ENCODE peak calls at places on chromosomes 2 and 18, in eight cellular contexts. U is transverse colon, F is A673, Y is pancreas, O is A549, J is right lobe of liver, N is Peyer's patch, Z is stomach. Q is an unnamed sample.

GRCh38 chr2:191965733-191966132 is 118.8 kb upstream of the CAVIN2 start:
- DNase-seq in U (no peak), Z (no peak), N (no peak), O (no peak), J (no peak), F (no peak), Y (no peak), Q (no peak)

GRCh38 chr2:122136071-122136470 is 380.6 kb downstream of the TSN start:
- DNase-seq in U (no peak), N (no peak), O (peak), Y (no peak), J (no peak), Z (no peak), F (peak), Q (no peak)

GRCh38 chr2:159399716-159400525 is 113.4 kb upstream of the WDSUB1 start:
- DNase-seq in Y (no peak), F (peak), Z (no peak), O (peak), U (no peak), J (no peak), N (no peak), Q (no peak)

GRCh38 chr18:77262655-77263470 is 13.2 kb downstream of the GALR1 start:
- DNase-seq in J (no peak), F (no peak), Z (no peak), O (peak), Y (no peak), N (no peak), U (no peak), Q (no peak)

GRCh38 chr2:177625744-177626655 is 233.4 kb downstream of the AGPS start:
- DNase-seq in U (no peak), F (no peak), Y (no peak), N (no peak), J (no peak), O (peak), Z (no peak), Q (no peak)

GRCh38 chr18:79939096-79939495 is 12.4 kb downstream of the SLC66A2 start:
- DNase-seq in O (no peak), Z (no peak), J (no peak), N (no peak), U (peak), Y (no peak), F (no peak), Q (no peak)

GRCh38 chr2:126793885-126794613 is 104.6 kb upstream of the TEX51 start:
- DNase-seq in F (no peak), J (no peak), N (peak), Z (peak), O (no peak), Y (no peak), U (no peak), Q (peak)

GRCh38 chr2:240435955-240436625 is 627 bp downstream of the GPC1 start:
- DNase-seq in O (no peak), J (peak), N (no peak), F (peak), Y (peak), U (no peak), Z (no peak), Q (peak)

GRCh38 chr2:35463805-35464596 is 891.6 kb upstream of the CRIM1 start:
- DNase-seq in Z (no peak), U (no peak), O (no peak), F (no peak), Y (no peak), N (no peak), J (no peak), Q (no peak)

GRCh38 chr2:123500988-123501387 is 524.1 kb upstream of the CNTNAP5 start:
- DNase-seq in Y (no peak), O (no peak), U (no peak), J (no peak), Z (no peak), F (no peak), N (no peak), Q (no peak)

GRCh38 chr2:75640621-75641121 is 5.9 kb upstream of the MRPL19 start:
- DNase-seq in J (peak), U (peak), O (peak), Z (peak), N (peak), Y (peak), F (peak), Q (peak)

GRCh38 chr2:6554403-6554802 is 311.3 kb downstream of the CMPK2 start:
- DNase-seq in Z (no peak), F (peak), O (no peak), U (no peak), N (no peak), Y (no peak), J (no peak), Q (no peak)

GRCh38 chr2:239193925-239194687 is 206.7 kb downstream of the HDAC4 start:
- DNase-seq in O (peak), J (no peak), Z (peak), U (no peak), N (no peak), Y (no peak), F (no peak), Q (peak)

GRCh38 chr18:54260376-54261072 is 8.8 kb upstream of the POLI start:
- DNase-seq in Y (no peak), O (no peak), U (no peak), Z (no peak), J (no peak), F (no peak), N (no peak), Q (no peak)

GRCh38 chr2:63078852-63079606 is 28.4 kb downstream of the OTX1 start:
- DNase-seq in J (no peak), Z (no peak), U (no peak), F (peak), Y (no peak), N (no peak), O (peak), Q (no peak)

GRCh38 chr18:43932140-43932539 is 654.9 kb upstream of the SYT4 start:
- DNase-seq in J (no peak), O (no peak), N (no peak), F (no peak), Z (no peak), Y (no peak), U (no peak), Q (no peak)

GRCh38 chr2:54881759-54882158 is 158.3 kb downstream of the EML6 start:
- DNase-seq in Z (no peak), Y (no peak), F (no peak), N (no peak), U (no peak), O (no peak), J (no peak), Q (no peak)

GRCh38 chr2:43311276-43311675 is 84.9 kb upstream of the ZFP36L2 start:
- DNase-seq in F (no peak), U (no peak), N (no peak), Z (no peak), Y (no peak), J (no peak), O (peak), Q (no peak)

GRCh38 chr2:85096616-85097015 is 36.6 kb upstream of the TCF7L1 start:
- DNase-seq in F (no peak), N (no peak), U (no peak), O (no peak), Y (no peak), Z (no peak), J (no peak), Q (no peak)

GRCh38 chr2:28630341-28630740 is 121.3 kb upstream of the PPP1CB start:
- DNase-seq in N (no peak), O (no peak), U (no peak), Y (no peak), Z (no peak), J (no peak), F (no peak), Q (peak)

GRCh38 chr2:109433486-109433885 is 180.3 kb downstream of the SEPTIN10 start:
- DNase-seq in Y (no peak), F (no peak), O (no peak), J (no peak), N (no peak), U (no peak), Z (no peak), Q (peak)

GRCh38 chr2:234669611-234670010 is 172.7 kb upstream of the ARL4C start:
- DNase-seq in U (no peak), Z (no peak), O (no peak), J (no peak), N (no peak), F (no peak), Y (no peak), Q (no peak)

GRCh38 chr2:12304494-12305228 is 412.1 kb upstream of the TRIB2 start:
- DNase-seq in O (no peak), F (peak), Z (no peak), Y (no peak), N (no peak), U (peak), J (no peak), Q (no peak)

GRCh38 chr2:39119732-39120520 is 925 bp downstream of the SOS1 start:
- DNase-seq in J (peak), Y (peak), F (peak), U (peak), Z (peak), N (peak), O (peak), Q (peak)

GRCh38 chr2:191740016-191740419 is 62.1 kb downstream of the NABP1 start:
- DNase-seq in O (peak), F (no peak), U (no peak), J (no peak), Y (no peak), Z (no peak), N (no peak), Q (no peak)

GRCh38 chr2:175883586-175884194 is 118.4 kb downstream of the LNPK start:
- DNase-seq in F (no peak), N (no peak), U (no peak), Z (no peak), O (no peak), J (no peak), Y (no peak), Q (no peak)

GRCh38 chr2:88690591-88691338 is 708 bp upstream of the RPIA start:
- DNase-seq in Z (peak), J (peak), Y (peak), U (peak), O (peak), N (peak), F (peak), Q (peak)

GRCh38 chr18:76405761-76406356 is 89.2 kb downstream of the ZNF516 start:
- DNase-seq in O (peak), N (peak), Y (no peak), J (no peak), Z (peak), U (peak), F (peak), Q (no peak)

GRCh38 chr2:54497738-54498680 is 41.9 kb downstream of the SPTBN1 start:
- DNase-seq in O (peak), Y (no peak), F (peak), Z (no peak), J (no peak), N (peak), U (no peak), Q (no peak)

GRCh38 chr18:51563401-51563800 is 365.9 kb upstream of the MEX3C start:
- DNase-seq in F (peak), Z (no peak), O (no peak), N (no peak), J (no peak), U (no peak), Y (no peak), Q (no peak)

DNA sequence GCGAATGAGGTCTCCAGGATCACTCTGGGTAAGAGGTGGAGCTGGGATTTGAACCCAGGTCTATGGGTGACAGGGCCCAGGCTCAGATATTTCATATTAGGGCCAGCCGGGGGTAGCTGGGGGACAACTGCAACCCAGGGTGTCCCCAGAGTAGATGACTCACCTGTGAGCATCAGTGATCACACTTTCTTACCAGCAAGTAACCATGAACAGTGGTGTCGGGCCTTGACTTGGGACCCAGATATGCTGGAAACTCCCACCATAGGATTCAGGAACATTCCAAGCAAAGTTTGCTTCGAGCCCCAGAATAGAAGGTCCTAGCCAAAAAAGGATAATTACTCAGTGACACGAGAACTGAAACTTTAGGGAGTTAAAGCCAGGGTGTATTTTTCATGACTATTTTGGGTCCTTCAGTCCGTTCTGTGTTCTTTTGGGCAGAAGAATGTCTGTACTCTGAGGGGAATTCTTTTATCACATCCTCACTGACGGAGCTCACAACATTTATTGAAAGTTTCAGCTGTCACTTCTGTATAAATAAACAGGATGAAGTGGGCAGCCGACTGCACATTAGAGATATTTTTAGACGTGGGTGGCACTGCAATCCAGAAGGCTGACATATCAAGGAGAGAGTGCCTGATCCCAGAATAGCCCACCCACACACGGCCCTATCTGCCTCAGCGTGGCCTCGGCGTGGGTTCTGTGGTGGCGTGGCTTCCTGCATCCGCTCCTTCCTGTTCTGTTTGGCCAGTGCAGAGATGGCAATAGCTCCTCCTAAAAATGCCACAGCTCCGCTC is 45.6 kb downstream of the RAMP1 start:
- DNase-seq in J (peak), N (peak), Y (no peak), Z (no peak), O (no peak), U (peak), F (no peak), Q (peak)
- H3K4me3 ChIP-seq in J (no peak), N (no peak), Y (no peak), Z (no peak), O (no peak), U (no peak), F (no peak), Q (no peak)

GRCh38 chr18:23958036-23958435 is 56.5 kb upstream of the TTC39C start:
- DNase-seq in J (peak), U (peak), Y (no peak), N (peak), F (no peak), O (no peak), Z (peak), Q (no peak)
- TF ChIP-seq CTCF in J (no peak), U (no peak), Y (no peak), N (no peak), F (no peak), O (no peak), Z (no peak), Q (no peak)

GRCh38 chr2:193527146-193527545 is 1332.4 kb upstream of the TMEFF2 start:
- DNase-seq in O (no peak), Y (no peak), Z (no peak), N (no peak), J (no peak), U (no peak), F (no peak), Q (no peak)

GRCh38 chr2:193528458-193528857 is 1333.7 kb upstream of the TMEFF2 start:
- DNase-seq in Z (no peak), N (no peak), U (no peak), F (no peak), O (no peak), Y (no peak), J (no peak), Q (no peak)

GRCh38 chr2:193521523-193521922 is 1326.8 kb upstream of the TMEFF2 start:
- DNase-seq in U (no peak), O (no peak), Y (no peak), J (no peak), F (no peak), Z (no peak), N (no peak), Q (no peak)

GRCh38 chr2:193520709-193521458 is 1326.2 kb upstream of the TMEFF2 start:
- DNase-seq in Y (no peak), F (no peak), J (no peak), Z (no peak), O (no peak), N (no peak), U (no peak), Q (no peak)

DNA sequence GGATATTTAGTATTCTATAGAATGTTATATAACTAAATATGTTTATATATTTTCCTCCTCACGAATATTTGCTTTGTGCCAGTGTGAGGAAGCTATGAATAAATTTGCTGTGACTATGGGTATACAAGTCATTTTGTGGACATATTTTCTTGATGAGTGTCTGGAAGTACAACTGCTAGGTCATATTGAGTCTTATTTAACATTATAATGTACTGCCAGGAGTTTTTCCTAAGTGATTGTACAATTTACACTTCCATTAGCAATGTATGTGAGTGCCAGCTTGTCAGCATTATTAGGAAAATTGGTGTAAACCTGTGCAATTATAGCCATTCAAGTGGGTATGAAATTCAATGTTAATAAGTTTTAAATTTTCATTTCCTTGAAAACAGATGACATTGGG is 1328.9 kb upstream of the TMEFF2 start:
- DNase-seq in Y (no peak), J (no peak), O (no peak), U (no peak), Z (no peak), F (no peak), N (no peak), Q (no peak)
- H3K27ac ChIP-seq in Y (no peak), J (no peak), O (no peak), U (no peak), Z (no peak), F (no peak), N (no peak), Q (no peak)

DNA sequence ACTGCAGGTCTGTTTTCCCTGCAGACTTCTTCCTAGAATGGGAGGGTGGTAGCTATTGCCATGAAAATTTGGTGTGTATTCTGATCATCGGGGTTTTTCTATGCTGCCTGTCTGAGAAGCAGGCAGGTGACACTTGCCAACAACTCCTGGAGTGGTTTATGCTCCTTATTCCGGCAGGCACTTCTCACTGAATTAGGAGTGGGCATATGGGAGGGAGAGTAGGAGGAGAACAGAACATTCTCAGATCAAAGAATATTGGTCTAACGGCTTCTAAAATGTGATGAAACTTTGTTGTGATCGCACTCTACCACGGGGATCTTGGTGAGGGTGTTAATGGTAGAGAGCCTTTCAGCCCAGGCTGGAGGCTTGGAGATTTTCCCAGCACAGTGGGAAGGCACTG is 480.8 kb downstream of the PLCL1 start:
- DNase-seq in F (no peak), O (no peak), Z (no peak), Y (no peak), U (no peak), J (no peak), N (no peak), Q (no peak)
- H3K4me3 ChIP-seq in F (no peak), O (no peak), Z (no peak), Y (no peak), U (no peak), J (no peak), N (no peak), Q (no peak)

GRCh38 chr2:134199123-134199522 is 54.7 kb upstream of the MGAT5 start:
- DNase-seq in O (no peak), Z (no peak), J (no peak), F (no peak), N (no peak), Y (no peak), U (no peak), Q (no peak)

GRCh38 chr2:134198006-134198634 is 55.8 kb upstream of the MGAT5 start:
- DNase-seq in N (no peak), F (no peak), Z (peak), U (no peak), O (no peak), J (no peak), Y (no peak), Q (no peak)

GRCh38 chr2:134200024-134200423 is 53.8 kb upstream of the MGAT5 start:
- DNase-seq in O (no peak), N (no peak), Z (no peak), Y (no peak), U (no peak), F (no peak), J (no peak), Q (no peak)

GRCh38 chr2:134195341-134195740 is 58.5 kb upstream of the MGAT5 start:
- DNase-seq in F (no peak), O (no peak), Z (no peak), Y (no peak), J (no peak), U (no peak), N (no peak), Q (no peak)

DNA sequence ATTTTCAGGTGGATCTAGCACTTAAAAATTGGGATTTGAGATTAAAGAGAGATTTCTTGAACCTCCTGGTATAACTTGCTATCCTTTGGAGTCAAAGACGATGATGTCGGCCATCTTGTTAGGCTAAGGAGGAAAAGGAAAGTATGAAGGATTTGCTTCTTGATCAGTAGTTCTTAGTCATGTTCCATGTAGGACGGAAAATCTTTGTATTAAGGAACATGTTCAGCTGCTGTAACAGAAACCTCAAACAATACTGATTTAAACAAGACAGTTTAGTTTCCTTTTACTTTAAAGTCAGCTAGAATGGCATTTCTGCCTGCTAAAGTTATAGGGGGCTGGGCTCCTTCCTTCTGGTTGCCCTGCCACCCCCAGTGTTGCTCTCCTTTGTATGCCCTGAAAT is 56.4 kb upstream of the MGAT5 start:
- DNase-seq in N (no peak), F (no peak), U (no peak), Z (no peak), J (no peak), O (no peak), Y (no peak), Q (no peak)
- TF ChIP-seq CTCF in N (no peak), F (no peak), U (no peak), Z (no peak), J (no peak), O (no peak), Y (no peak), Q (no peak)

GRCh38 chr18:35593859-35594258 is 12.3 kb downstream of the GALNT1 start:
- DNase-seq in Y (no peak), N (no peak), O (no peak), F (no peak), J (no peak), Z (no peak), U (no peak), Q (no peak)
- H3K27ac ChIP-seq in Y (no peak), N (no peak), O (no peak), F (no peak), J (no peak), Z (no peak), U (no peak), Q (no peak)

Q was measured in upper lobe of right lung.